ENCODE peak calls at places on chromosomes 13 and 19, in ten cellular contexts. U is sciatic nerve; O is GM19239; E is H1; I is stimulated activated naive CD8-positive, alpha-beta T cell treated with anti-CD3 and anti-CD28 coated beads, Interleukin-15, Interleukin-2, amounts not matched to agents 100 U/mL and 50 U/mL, for 24 hours; D is activated naive CD8-positive, alpha-beta T cell treated with anti-CD3 and anti-CD28 coated beads for 36 hours; H is T-helper 9 cell; V is ELR; X is glutamatergic neuron; Z is EL. K is an unnamed sample.

GRCh38 chr13:98384739-98385138 is 192.2 kb downstream of the STK24 start:
- DNase-seq in I (no peak), H (no peak), Z (peak), X (no peak), O (no peak), V (peak), E (no peak), D (no peak), U (no peak), K (no peak)

GRCh38 chr13:40583738-40584137 is 82.7 kb downstream of the FOXO1 start:
- DNase-seq in X (no peak), U (no peak), E (no peak), I (no peak), H (no peak), O (no peak), D (no peak), V (no peak), Z (no peak), K (no peak)

GRCh38 chr19:14835011-14835410 is at the start of the genes OR7A5 and OR7C1:
- DNase-seq in H (no peak), I (no peak), Z (no peak), U (no peak), V (no peak), D (no peak), X (no peak), O (no peak), E (no peak), K (no peak)

GRCh38 chr19:15180451-15181390 is 20.1 kb downstream of the NOTCH3 start:
- DNase-seq in V (no peak), H (no peak), E (peak), O (no peak), X (no peak), U (no peak), I (no peak), Z (no peak), D (no peak), K (no peak)

GRCh38 chr13:99178636-99179035 is 22.0 kb upstream of the UBAC2 start:
- DNase-seq in H (no peak), E (no peak), D (no peak), X (no peak), Z (no peak), I (no peak), U (no peak), V (no peak), O (no peak), K (no peak)

GRCh38 chr13:23610187-23610576 is 40.0 kb downstream of the TNFRSF19 start:
- DNase-seq in U (no peak), E (no peak), H (no peak), D (no peak), O (no peak), Z (peak), I (no peak), X (no peak), V (peak), K (no peak)

GRCh38 chr13:34076943-34077703 is 259.2 kb downstream of the RFC3 start:
- DNase-seq in D (no peak), X (no peak), E (no peak), U (no peak), V (peak), Z (peak), I (no peak), H (no peak), O (no peak), K (peak)

GRCh38 chr13:103883698-103884097 is 817.5 kb upstream of the SLC10A2 start:
- DNase-seq in O (no peak), D (no peak), X (no peak), I (no peak), V (no peak), U (no peak), E (no peak), Z (no peak), H (no peak), K (no peak)

GRCh38 chr19:44686896-44687295 is 12.1 kb upstream of the CEACAM16 start:
- DNase-seq in I (no peak), O (no peak), X (no peak), D (no peak), H (no peak), E (no peak), Z (no peak), V (no peak), U (no peak), K (no peak)

GRCh38 chr19:40585241-40585640 is 8.6 kb downstream of the SHKBP1 start:
- DNase-seq in I (no peak), D (no peak), E (no peak), H (no peak), X (no peak), V (no peak), Z (no peak), O (no peak), U (no peak), K (no peak)

GRCh38 chr19:36685835-36686234 is 1.6 kb upstream of the ZNF567 start:
- DNase-seq in D (no peak), V (no peak), H (no peak), I (no peak), U (no peak), X (no peak), E (no peak), Z (no peak), O (no peak), K (no peak)

GRCh38 chr13:73938375-73939070 is 195.7 kb downstream of the KLF12 start:
- DNase-seq in D (no peak), O (no peak), H (no peak), E (no peak), X (no peak), U (no peak), Z (peak), V (peak), I (no peak), K (no peak)

GRCh38 chr13:77239312-77239711 is 87.6 kb downstream of the MYCBP2 start:
- DNase-seq in V (peak), O (no peak), X (no peak), I (no peak), H (no peak), E (no peak), U (no peak), Z (peak), D (no peak), K (no peak)

GRCh38 chr13:28735481-28736029 is 16.8 kb upstream of the SLC46A3 start:
- DNase-seq in E (peak), Z (no peak), U (no peak), X (no peak), D (no peak), H (no peak), V (no peak), O (no peak), I (no peak), K (no peak)

GRCh38 chr19:17220207-17220758 is 5.1 kb downstream of the USE1 start:
- DNase-seq in I (no peak), D (no peak), U (no peak), H (no peak), V (peak), O (no peak), Z (peak), X (no peak), E (no peak), K (no peak)

GRCh38 chr19:21587117-21587461 is 81.7 kb downstream of the ZNF429 start:
- DNase-seq in H (no peak), U (no peak), X (no peak), D (no peak), E (no peak), I (no peak), V (no peak), Z (no peak), O (no peak), K (no peak)

GRCh38 chr19:10334340-10335148 is 1.2 kb upstream of the RAVER1 start:
- DNase-seq in D (peak), H (peak), I (peak), Z (peak), U (peak), X (peak), E (peak), O (no peak), V (peak), K (no peak)

GRCh38 chr19:13102666-13103584 is at the start of gene LYL1:
- DNase-seq in V (peak), Z (peak), H (no peak), X (peak), I (peak), E (peak), U (peak), D (peak), O (no peak), K (peak)

GRCh38 chr13:45510671-45511070 is 45.9 kb downstream of the COG3 start:
- DNase-seq in X (no peak), D (no peak), I (no peak), V (no peak), Z (no peak), H (no peak), E (no peak), O (no peak), U (no peak), K (no peak)

GRCh38 chr13:54593504-54593903 is 1564.9 kb downstream of the OLFM4 start:
- DNase-seq in E (no peak), I (no peak), O (no peak), U (no peak), Z (no peak), D (no peak), H (no peak), V (no peak), X (no peak), K (no peak)

GRCh38 chr13:99362362-99362761 is 55.2 kb upstream of the GPR183 start:
- DNase-seq in E (no peak), I (no peak), D (no peak), U (no peak), X (no peak), Z (no peak), O (no peak), V (no peak), H (no peak), K (no peak)

GRCh38 chr13:28022848-28023518 is 34.5 kb upstream of the URAD start:
- DNase-seq in Z (peak), V (no peak), I (no peak), E (peak), H (no peak), U (no peak), D (no peak), X (no peak), O (no peak), K (no peak)

K was measured in GM20000.